ENCODE peak calls at places on chromosomes 16 and 17, in four cellular contexts. I is lower lobe of right lung, W is heart right ventricle, R is heart left ventricle. P is an unnamed sample. For H3K27me3 and H3K4me1, the result is how much of the 10 kb centered on the place peaks cover.

GRCh38 chr17:8366231-8366630 is 10.3 kb downstream of the KRABD2 start:
- DNase-seq in R (no peak), W (no peak), I (no peak), P (no peak)

GRCh38 chr17:6239237-6239798 is 169.1 kb downstream of the WSCD1 start:
- DNase-seq in W (no peak), R (no peak), I (no peak), P (no peak)

GRCh38 chr17:15945493-15946209 is 721 bp downstream of the ADORA2B start:
- DNase-seq in W (no peak), I (peak), R (peak), P (no peak)

GRCh38 chr16:53546988-53547391 is 44.0 kb upstream of the AKTIP start:
- DNase-seq in R (no peak), W (no peak), I (no peak), P (no peak)

GRCh38 chr17:75349589-75349988 is 55.9 kb downstream of the GRB2 start:
- DNase-seq in W (no peak), I (no peak), R (no peak), P (no peak)

GRCh38 chr17:79365361-79365760 is 245.5 kb downstream of the RBFOX3 start:
- DNase-seq in R (peak), W (no peak), I (no peak), P (no peak)

GRCh38 chr17:31320791-31321190 is 631 bp downstream of the EVI2A start:
- DNase-seq in R (no peak), W (no peak), I (no peak), P (no peak)

GRCh38 chr17:78715000-78715771 is 66.9 kb downstream of the CYTH1 start:
- DNase-seq in R (no peak), I (no peak), W (no peak), P (no peak)

GRCh38 chr17:73683788-73684582 is 39.7 kb upstream of the SDK2 start:
- DNase-seq in I (no peak), W (no peak), R (no peak), P (no peak)

GRCh38 chr16:72739577-72739976 is 308.4 kb downstream of the ZFHX3 start:
- DNase-seq in I (no peak), W (no peak), R (no peak), P (no peak)

GRCh38 chr17:7405882-7406825 is 1.5 kb upstream of the NLGN2 start:
- DNase-seq in I (no peak), R (no peak), W (no peak), P (no peak)

GRCh38 chr16:70380205-70380918 is 33.7 kb downstream of the DDX19A start:
- DNase-seq in I (peak), R (peak), W (peak), P (peak)

GRCh38 chr17:40344321-40345160 is 20.0 kb downstream of the GJD3 start:
- DNase-seq in I (no peak), R (no peak), W (no peak), P (no peak)

GRCh38 chr17:148757-149156 is 11.4 kb downstream of the SCGB1C2 start:
- DNase-seq in R (peak), I (peak), W (peak), P (no peak)

GRCh38 chr17:22717211-22717610 is 1024.9 kb downstream of the KCNJ18 start:
- DNase-seq in W (no peak), I (no peak), R (no peak), P (no peak)

GRCh38 chr16:47731252-47731651 is 270.1 kb downstream of the PHKB start:
- DNase-seq in R (no peak), W (no peak), I (no peak), P (no peak)

GRCh38 chr16:89410794-89411309 is 79.5 kb downstream of the ANKRD11 start:
- DNase-seq in W (peak), I (peak), R (peak), P (peak)
- TF ChIP-seq CTCF in W (no peak), I (peak), R (no peak), P (no peak)

GRCh38 chr16:87593710-87594258 is 8.5 kb upstream of the JPH3 start:
- DNase-seq in I (no peak), R (no peak), W (no peak), P (peak)

GRCh38 chr16:87595712-87596111 is 6.6 kb upstream of the JPH3 start:
- DNase-seq in I (no peak), R (no peak), W (no peak), P (no peak)

GRCh38 chr16:87587636-87588035 is 14.7 kb upstream of the JPH3 start:
- DNase-seq in W (no peak), R (no peak), I (no peak), P (peak)

GRCh38 chr16:87597324-87597830 is 4.9 kb upstream of the JPH3 start:
- DNase-seq in R (no peak), I (no peak), W (no peak), P (peak)

DNA sequence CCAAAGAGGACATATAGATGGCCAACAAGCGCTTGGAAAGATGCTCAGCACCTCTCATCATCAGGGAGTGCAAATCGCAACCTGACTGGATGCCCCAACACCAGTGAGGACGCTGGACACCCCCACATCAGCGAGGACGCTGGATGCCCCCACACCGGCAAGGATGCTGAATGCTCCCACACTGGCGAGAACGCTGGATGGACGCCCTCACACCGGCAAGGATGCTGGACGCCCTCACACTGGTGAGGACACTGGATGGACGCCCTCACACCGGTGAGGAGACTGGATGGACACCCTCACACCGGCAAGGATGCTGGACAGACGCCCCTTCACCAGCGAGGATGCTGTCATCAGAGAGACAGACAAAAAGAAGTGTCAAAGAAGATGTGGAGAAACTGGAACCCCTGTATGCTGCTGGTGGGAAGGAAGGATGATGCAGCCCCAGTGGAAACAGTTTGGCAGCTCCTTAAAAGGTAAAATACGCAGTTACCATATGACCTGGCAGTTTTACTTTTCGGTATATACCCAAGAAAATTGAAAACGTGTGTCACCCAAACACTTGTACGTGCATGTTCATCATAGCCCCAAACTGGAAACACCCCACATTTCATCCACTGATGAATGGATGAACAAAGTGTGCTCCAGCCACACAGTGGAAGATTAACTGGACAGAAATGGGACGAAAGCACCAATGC is 10.1 kb upstream of the JPH3 start:
- DNase-seq in I (no peak), R (no peak), W (no peak), P (no peak)
- H3K27me3 ChIP-seq in I (under half), R (under half), W (under half), P (half or more)

GRCh38 chr16:15640966-15641365 is 2.0 kb downstream of the MARF1 start:
- DNase-seq in W (no peak), R (no peak), I (no peak), P (no peak)

GRCh38 chr16:15643453-15644305 is 725 bp upstream of the MARF1 start:
- DNase-seq in W (peak), R (no peak), I (no peak), P (no peak)

GRCh38 chr16:15641753-15642556 is 999 bp downstream of the MARF1 start:
- DNase-seq in R (no peak), I (no peak), W (no peak), P (no peak)

GRCh38 chr16:15644306-15644961 is 1.5 kb upstream of the MARF1 start:
- DNase-seq in I (no peak), W (no peak), R (no peak), P (no peak)

DNA sequence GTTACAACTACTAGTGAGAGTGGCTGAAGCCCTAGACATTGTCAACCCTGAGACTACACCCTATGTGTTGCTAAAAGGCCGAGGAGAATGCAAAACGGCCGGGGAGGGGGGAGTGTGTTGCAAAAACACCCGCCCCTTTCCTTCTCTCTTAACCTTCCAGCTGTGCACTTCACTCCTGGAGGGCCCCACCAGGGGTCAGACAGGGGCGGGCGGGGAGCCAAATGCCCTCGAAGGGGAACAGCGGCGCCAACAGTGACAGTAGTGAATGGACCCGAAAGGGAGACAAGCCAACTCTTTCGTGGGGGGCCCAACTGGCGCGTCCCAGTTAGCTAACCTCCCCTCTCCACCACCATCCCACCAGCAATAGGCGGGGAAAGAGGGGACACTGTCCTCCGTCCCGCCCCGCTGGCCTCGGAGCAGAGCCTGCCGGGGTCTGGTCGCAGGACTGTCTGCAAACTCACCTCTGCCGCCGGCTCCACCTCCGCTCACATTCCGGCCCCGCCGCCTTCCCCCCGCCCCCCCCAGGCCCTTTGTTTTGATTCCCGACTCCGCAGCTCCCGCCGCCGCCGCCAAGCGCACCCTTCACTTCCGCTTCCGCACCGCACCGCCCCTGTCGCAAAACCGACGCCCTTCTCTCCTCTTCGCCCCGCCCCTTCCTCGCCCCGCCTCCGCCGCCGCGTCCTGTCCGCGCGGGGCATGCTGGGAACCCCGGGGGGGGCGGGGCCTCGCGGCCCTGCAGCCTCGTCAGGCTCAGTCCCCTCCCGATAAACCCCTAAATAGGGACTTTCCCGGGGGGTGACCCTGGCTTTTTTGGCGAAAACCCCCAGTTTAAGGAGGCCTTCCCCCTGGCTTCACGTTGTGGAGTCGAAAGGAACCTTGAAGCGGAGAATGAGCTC is at the start of gene MARF1:
- DNase-seq in I (peak), W (peak), R (peak), P (peak)
- H3K4me1 ChIP-seq in I (under half), W (under half), R (under half), P (under half)

GRCh38 chr17:37440424-37440823 is 33.7 kb downstream of the TADA2A start:
- DNase-seq in R (no peak), W (no peak), I (no peak), P (no peak)

GRCh38 chr17:37432671-37433070 is 26.0 kb downstream of the TADA2A start:
- DNase-seq in W (no peak), I (no peak), R (no peak), P (no peak)

GRCh38 chr17:37438141-37438540 is 31.5 kb downstream of the TADA2A start:
- DNase-seq in R (no peak), W (no peak), I (no peak), P (no peak)
- TF ChIP-seq CTCF in R (no peak), W (peak), I (no peak), P (no peak)

GRCh38 chr17:82377924-82378740 is 6.6 kb downstream of the UTS2R start:
- DNase-seq in R (no peak), I (no peak), W (no peak), P (peak)

GRCh38 chr17:82374626-82375331 is 3.2 kb downstream of the UTS2R start:
- DNase-seq in R (no peak), W (no peak), I (peak), P (no peak)

GRCh38 chr17:82376042-82376730 is 4.6 kb downstream of the UTS2R start:
- DNase-seq in I (peak), W (no peak), R (no peak), P (no peak)

GRCh38 chr17:82373731-82374625 is 2.4 kb downstream of the UTS2R start:
- DNase-seq in W (no peak), I (peak), R (no peak), P (peak)

GRCh38 chr17:82375359-82376041 is 3.9 kb downstream of the UTS2R start:
- DNase-seq in R (no peak), W (no peak), I (peak), P (no peak)
- H3K27me3 ChIP-seq in R (under half), W (half or more), I (half or more), P (half or more)

DNA sequence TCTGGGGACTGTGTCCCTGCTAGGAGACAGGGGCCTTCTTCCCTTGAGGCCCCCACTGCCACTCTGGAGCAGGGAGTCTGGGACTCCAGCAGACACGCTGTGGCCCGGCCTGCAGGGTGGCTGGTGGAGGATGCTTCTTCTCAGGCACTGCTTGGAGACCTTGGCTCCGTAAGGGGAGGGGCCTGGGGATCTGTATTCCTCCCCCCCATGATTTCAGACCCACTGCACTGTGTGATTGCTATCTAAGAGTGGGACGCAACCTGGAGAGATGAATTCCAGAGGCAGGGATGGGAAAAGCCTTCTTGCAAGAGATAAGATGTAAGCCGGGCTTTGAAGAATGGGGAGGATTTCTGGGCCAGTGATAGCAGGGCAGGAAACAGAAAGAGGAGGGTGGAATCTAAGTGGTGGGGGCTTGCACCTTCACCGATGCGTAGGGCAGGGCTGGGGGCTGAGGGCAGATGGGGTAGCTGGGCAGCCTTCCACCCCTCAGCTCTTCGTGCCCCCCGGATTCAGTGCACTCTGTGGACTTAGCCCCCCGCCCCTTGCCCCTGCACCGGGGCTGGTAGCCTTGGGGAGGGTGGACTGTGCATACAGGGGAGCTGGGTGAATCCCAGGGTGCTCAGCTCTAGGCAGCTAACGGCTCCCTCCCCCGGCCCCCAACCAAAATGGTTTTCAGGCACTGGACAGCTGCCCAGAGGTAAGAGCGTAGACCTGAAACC is 5.2 kb upstream of the GSE1 start:
- DNase-seq in R (no peak), I (no peak), W (no peak), P (no peak)
- H3K4me1 ChIP-seq in R (under half), I (half or more), W (under half), P (half or more)

GRCh38 chr16:10180042-10180770 is 2.0 kb downstream of the GRIN2A start:
- DNase-seq in I (no peak), W (no peak), R (no peak), P (no peak)

GRCh38 chr16:10182186-10182683 is at the start of gene GRIN2A:
- DNase-seq in I (no peak), W (no peak), R (no peak), P (no peak)

GRCh38 chr16:10181196-10182162 is 749 bp downstream of the GRIN2A start:
- DNase-seq in R (peak), I (peak), W (peak), P (peak)

GRCh38 chr16:10178079-10178478 is 4.1 kb downstream of the GRIN2A start:
- DNase-seq in R (no peak), W (no peak), I (no peak), P (no peak)

GRCh38 chr16:10180771-10181163 is 1.5 kb downstream of the GRIN2A start:
- DNase-seq in W (peak), R (peak), I (no peak), P (peak)
- TF ChIP-seq CTCF in W (peak), R (no peak), I (peak), P (no peak)